ENCODE peak calls at places on chromosome 20, in ten cellular contexts. X is endothelial cell; T is AG10803; I is PC-3; M is prostate gland; V is fibroblast of the aortic adventitia; W is CD8-positive, alpha-beta T cell; R is GM23338; C is lower leg skin; L is hepatocyte. B is an unnamed sample.

GRCh38 chr20:13296070-13296469 is 75.0 kb downstream of the ISM1 start:
- DNase-seq in X (no peak), T (no peak), I (no peak), M (no peak), V (no peak), W (no peak), R (no peak), C (no peak), L (no peak), B (no peak)

GRCh38 chr20:57991211-57991841 is 237.1 kb downstream of the ANKRD60 start:
- DNase-seq in X (no peak), T (peak; percentile 92), I (peak; percentile 97), M (no peak), V (peak; percentile 9), W (no peak), R (no peak), C (peak; percentile 93), L (no peak), B (no peak)

GRCh38 chr20:4819901-4820300 is 98.2 kb downstream of the PRND start:
- DNase-seq in X (no peak), T (no peak), I (no peak), M (no peak), V (no peak), W (no peak), R (no peak), C (no peak), L (no peak), B (no peak)

GRCh38 chr20:63943808-63944077 is 12.5 kb downstream of the UCKL1 start:
- DNase-seq in X (no peak), T (no peak), I (no peak), M (no peak), V (no peak), W (no peak), R (no peak), C (no peak), L (no peak), B (no peak)

GRCh38 chr20:47396762-47397476 is 40.4 kb upstream of the ZMYND8 start:
- DNase-seq in X (no peak), T (peak; percentile 22), I (no peak), M (no peak), V (peak; percentile 21), W (no peak), R (no peak), C (no peak), L (no peak), B (no peak)

GRCh38 chr20:15642676-15643075 is 930.6 kb downstream of the KIF16B start:
- DNase-seq in X (no peak), T (peak; percentile 56), I (peak; percentile 31), M (no peak), V (no peak), W (no peak), R (no peak), C (no peak), L (no peak), B (no peak)

GRCh38 chr20:41218466-41218865 is 81.1 kb downstream of the PLCG1 start:
- DNase-seq in X (no peak), T (peak; percentile 87), I (no peak), M (no peak), V (peak; percentile 71), W (no peak), R (no peak), C (no peak), L (no peak), B (no peak)

GRCh38 chr20:63522091-63522868 is 1.7 kb downstream of the PPDPF start:
- DNase-seq in X (no peak), T (no peak), I (no peak), M (no peak), V (peak; percentile 29), W (no peak), R (no peak), C (no peak), L (no peak), B (no peak)

GRCh38 chr20:37413354-37413753 is 67.4 kb downstream of the SRC start:
- DNase-seq in X (no peak), T (no peak), I (no peak), M (no peak), V (no peak), W (no peak), R (peak; percentile 47), C (no peak), L (no peak), B (no peak)

GRCh38 chr20:42754713-42755112 is 435.0 kb downstream of the PTPRT start:
- DNase-seq in X (no peak), T (no peak), I (no peak), M (peak; percentile 28), V (no peak), W (no peak), R (no peak), C (no peak), L (peak; percentile 13), B (no peak)

GRCh38 chr20:58553841-58554240 is 38.6 kb upstream of the APCDD1L start:
- DNase-seq in X (no peak), T (peak; percentile 30), I (no peak), M (no peak), V (peak; percentile 74), W (no peak), R (no peak), C (peak; percentile 78), L (peak; percentile 46), B (no peak)

GRCh38 chr20:5786930-5787826 is 37.0 kb downstream of the SHLD1 start:
- DNase-seq in X (no peak), T (peak; percentile 62), I (peak; percentile 23), M (peak; percentile 22), V (peak; percentile 86), W (no peak), R (peak; percentile 20), C (peak; percentile 64), L (no peak), B (no peak)

GRCh38 chr20:18611492-18611891 is 23.6 kb downstream of the DTD1 start:
- DNase-seq in X (no peak), T (peak; percentile 14), I (no peak), M (no peak), V (no peak), W (no peak), R (peak; percentile 29), C (peak; percentile 25), L (no peak), B (no peak)

GRCh38 chr20:9353916-9354276 is 160.5 kb upstream of the LAMP5 start:
- DNase-seq in X (no peak), T (peak; percentile 83), I (no peak), M (no peak), V (peak; percentile 22), W (no peak), R (no peak), C (no peak), L (peak; percentile 20), B (no peak)

GRCh38 chr20:4925842-4926530 is 75.3 kb downstream of the SLC23A2 start:
- DNase-seq in X (no peak), T (peak; percentile 18), I (peak; percentile 84), M (peak; percentile 79), V (peak; percentile 93), W (no peak), R (no peak), C (peak; percentile 81), L (no peak), B (no peak)

GRCh38 chr20:16555754-16556153 is 17.5 kb downstream of the KIF16B start:
- DNase-seq in X (no peak), T (no peak), I (peak; percentile 26), M (no peak), V (no peak), W (no peak), R (no peak), C (no peak), L (no peak), B (no peak)

GRCh38 chr20:16491277-16491912 is 81.9 kb downstream of the KIF16B start:
- DNase-seq in X (no peak), T (peak; percentile 11), I (no peak), M (no peak), V (peak; percentile 46), W (no peak), R (no peak), C (no peak), L (no peak), B (no peak)

GRCh38 chr20:3167738-3168078 is 5.6 kb downstream of the LZTS3 start:
- DNase-seq in X (no peak), T (no peak), I (no peak), M (no peak), V (no peak), W (no peak), R (peak; percentile 47), C (peak; percentile 71), L (no peak), B (peak; percentile 16)

GRCh38 chr20:25220021-25220730 is 24.7 kb downstream of the ENTPD6 start:
- DNase-seq in X (no peak), T (no peak), I (no peak), M (no peak), V (no peak), W (no peak), R (peak; percentile 61), C (peak; percentile 52), L (no peak), B (no peak)
- TF ChIP-seq CTCF in X (peak; percentile 48), T (peak; percentile 26), I (peak; percentile 56), M (no peak), V (peak; percentile 18), W (peak; percentile 26), R (peak; percentile 29), C (no peak), L (peak; percentile 20), B (no peak)

GRCh38 chr20:56504373-56505005 is 20.1 kb upstream of the FAM209A start:
- DNase-seq in X (peak; percentile 47), T (no peak), I (no peak), M (no peak), V (no peak), W (no peak), R (peak; percentile 64), C (peak; percentile 25), L (no peak), B (no peak)
- TF ChIP-seq CTCF in X (peak; percentile 59), T (peak; percentile 50), I (peak; percentile 75), M (no peak), V (peak; percentile 55), W (peak; percentile 63), R (peak; percentile 75), C (no peak), L (peak; percentile 27), B (peak; percentile 31)

DNA sequence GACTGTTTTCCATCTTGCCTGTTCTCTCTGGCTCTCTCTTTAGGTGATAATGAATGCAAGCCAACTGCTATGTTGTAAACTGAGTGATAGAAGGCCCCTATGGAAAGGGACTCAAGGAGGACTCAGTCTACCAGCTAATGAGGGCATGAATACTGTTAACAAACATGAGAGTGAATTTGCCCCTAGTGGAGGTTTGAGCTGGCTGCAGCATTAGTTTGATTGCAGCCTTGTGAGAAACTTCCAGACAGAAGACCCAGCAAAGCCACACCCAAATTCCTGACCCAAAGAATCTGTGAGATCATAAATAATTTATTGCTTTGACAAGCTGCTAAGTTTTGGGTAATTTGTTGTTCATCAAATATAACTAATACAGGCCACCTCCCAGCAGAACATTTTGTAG is 50.0 kb upstream of the PLCB1 start:
- DNase-seq in X (no peak), T (peak; percentile 23), I (peak; percentile 48), M (no peak), V (peak; percentile 74), W (no peak), R (peak; percentile 72), C (no peak), L (peak; percentile 19), B (no peak)
- TF ChIP-seq CTCF in X (peak; percentile 50), T (peak; percentile 51), I (peak; percentile 68), M (no peak), V (peak; percentile 64), W (no peak), R (peak; percentile 63), C (no peak), L (peak; percentile 28), B (no peak)

DNA sequence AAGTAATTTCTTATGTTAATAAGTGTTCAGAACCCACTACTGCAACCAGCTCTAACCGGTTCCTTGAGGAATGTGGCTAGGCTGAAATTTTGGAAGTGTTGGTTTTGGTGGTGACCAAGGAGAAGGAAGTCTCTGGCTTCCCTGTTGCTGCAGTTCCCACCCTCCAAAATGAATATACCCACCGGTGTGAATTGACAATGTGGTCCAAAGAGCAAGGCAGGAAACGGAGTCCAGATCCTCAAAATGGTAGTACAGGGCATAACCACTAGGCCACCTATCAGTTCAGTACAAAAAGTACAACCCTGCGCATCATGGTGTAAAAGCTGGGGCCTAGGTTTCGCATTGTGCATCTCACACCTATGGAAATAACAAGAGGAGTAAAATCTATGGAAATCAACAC is 2.8 kb downstream of the ADNP start:
- DNase-seq in X (no peak), T (no peak), I (no peak), M (no peak), V (no peak), W (no peak), R (no peak), C (no peak), L (no peak), B (no peak)
- TF ChIP-seq CTCF in X (peak; percentile 22), T (peak; percentile 10), I (no peak), M (no peak), V (peak; percentile 24), W (no peak), R (peak; percentile 29), C (no peak), L (no peak), B (no peak)